ENCODE peak calls at places on chromosomes 3 and 15, in six cellular contexts. S is AG10803, I is cardiac muscle cell, A is fibroblast of pulmonary artery, R is kidney epithelial cell, V is OCI-LY7. B is an unnamed sample.

GRCh38 chr3:110243081-110243480 is 828.5 kb upstream of the NECTIN3 start:
- DNase-seq in S (peak), I (no peak), A (peak), R (no peak), V (no peak), B (peak)

GRCh38 chr15:53974813-53975212 is 3.4 kb upstream of the UNC13C start:
- DNase-seq in S (no peak), I (no peak), A (no peak), R (no peak), V (no peak), B (no peak)

GRCh38 chr3:168117853-168118313 is 22.2 kb upstream of the GOLIM4 start:
- DNase-seq in S (peak), I (no peak), A (peak), R (no peak), V (no peak), B (no peak)

GRCh38 chr3:148955544-148956346 is 35.6 kb upstream of the GYG1 start:
- DNase-seq in S (peak), I (peak), A (peak), R (peak), V (peak), B (peak)

GRCh38 chr3:41329881-41330280 is 130.6 kb downstream of the CTNNB1 start:
- DNase-seq in S (no peak), I (peak), A (no peak), R (no peak), V (no peak), B (no peak)

GRCh38 chr3:129226374-129226773 is 23.0 kb upstream of the COPG1 start:
- DNase-seq in S (peak), I (no peak), A (peak), R (no peak), V (no peak), B (peak)

GRCh38 chr3:169384576-169384975 is 278.9 kb downstream of the MECOM start:
- DNase-seq in S (no peak), I (no peak), A (no peak), R (no peak), V (no peak), B (no peak)

GRCh38 chr3:135117977-135118376 is 322.9 kb downstream of the EPHB1 start:
- DNase-seq in S (no peak), I (no peak), A (no peak), R (no peak), V (no peak), B (no peak)

GRCh38 chr3:55884491-55885285 is 397.6 kb upstream of the WNT5A start:
- DNase-seq in S (no peak), I (no peak), A (no peak), R (no peak), V (no peak), B (no peak)

GRCh38 chr3:125045194-125045593 is 10.6 kb downstream of the HEG1 start:
- DNase-seq in S (peak), I (no peak), A (peak), R (no peak), V (no peak), B (no peak)

GRCh38 chr3:120438971-120439370 is 11.8 kb downstream of the FSTL1 start:
- DNase-seq in S (peak), I (no peak), A (peak), R (peak), V (no peak), B (no peak)

GRCh38 chr15:57251308-57251707 is 125.0 kb upstream of the CGNL1 start:
- DNase-seq in S (peak), I (no peak), A (peak), R (no peak), V (no peak), B (no peak)

GRCh38 chr3:28575100-28575747 is 226.6 kb upstream of the AZI2 start:
- DNase-seq in S (no peak), I (peak), A (peak), R (no peak), V (no peak), B (no peak)

GRCh38 chr3:129343643-129344360 is 65.1 kb downstream of the HMCES start:
- DNase-seq in S (peak), I (peak), A (peak), R (no peak), V (peak), B (no peak)

GRCh38 chr15:75729304-75730069 is 16.8 kb upstream of the CSPG4 start:
- DNase-seq in S (no peak), I (no peak), A (no peak), R (no peak), V (no peak), B (no peak)

GRCh38 chr3:20043398-20043797 is 3.2 kb downstream of the KAT2B start:
- DNase-seq in S (peak), I (no peak), A (peak), R (no peak), V (peak), B (no peak)
- H3K4me3 ChIP-seq in S (peak), I (no peak), A (no peak), R (no peak), V (peak), B (no peak)

DNA sequence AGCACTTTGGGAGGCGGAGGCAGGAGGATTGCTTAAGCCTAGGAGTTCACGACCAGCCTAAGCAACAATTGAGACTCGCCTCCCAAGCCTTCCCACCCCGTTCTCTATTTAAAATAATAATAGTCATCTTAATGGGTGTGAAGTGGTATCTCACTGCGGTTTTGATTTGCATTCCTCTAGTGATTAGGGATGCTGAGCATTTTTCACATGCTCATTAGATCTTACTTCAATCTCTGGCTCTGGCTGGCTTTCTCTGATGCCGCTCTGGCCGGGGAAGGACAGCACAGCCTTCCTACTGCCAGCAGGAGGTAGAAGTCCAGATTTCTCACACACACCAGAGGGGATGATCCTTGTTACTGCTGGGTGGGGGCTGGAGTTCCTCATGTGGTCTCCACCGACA is 7.4 kb upstream of the EIF4A2 start:
- DNase-seq in S (no peak), I (no peak), A (peak), R (no peak), V (no peak), B (no peak)
- TF ChIP-seq CTCF in S (no peak), I (peak), A (peak), R (peak), V (no peak), B (no peak)

DNA sequence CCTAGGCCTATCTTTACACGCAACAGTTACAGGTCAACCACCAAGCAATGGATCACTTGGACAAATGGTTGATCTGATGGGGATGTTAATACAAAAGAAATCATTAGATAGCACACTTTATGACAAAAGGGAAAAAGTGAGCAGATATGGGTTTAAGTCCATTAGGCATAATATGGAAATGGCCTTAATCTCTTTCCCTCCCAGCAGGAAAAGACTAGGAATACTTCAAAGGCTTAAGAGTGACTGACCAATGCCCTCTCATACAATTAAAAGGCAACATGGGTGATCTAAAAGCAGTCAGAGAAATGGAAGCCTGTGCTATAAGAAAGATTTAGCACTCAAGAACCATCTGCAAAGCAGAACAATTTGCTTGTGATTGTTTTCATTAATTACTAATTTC is 3.3 kb downstream of the PRTG start:
- DNase-seq in S (no peak), I (no peak), A (no peak), R (no peak), V (no peak), B (no peak)
- H3K4me3 ChIP-seq in S (no peak), I (peak), A (no peak), R (no peak), V (no peak), B (no peak)

DNA sequence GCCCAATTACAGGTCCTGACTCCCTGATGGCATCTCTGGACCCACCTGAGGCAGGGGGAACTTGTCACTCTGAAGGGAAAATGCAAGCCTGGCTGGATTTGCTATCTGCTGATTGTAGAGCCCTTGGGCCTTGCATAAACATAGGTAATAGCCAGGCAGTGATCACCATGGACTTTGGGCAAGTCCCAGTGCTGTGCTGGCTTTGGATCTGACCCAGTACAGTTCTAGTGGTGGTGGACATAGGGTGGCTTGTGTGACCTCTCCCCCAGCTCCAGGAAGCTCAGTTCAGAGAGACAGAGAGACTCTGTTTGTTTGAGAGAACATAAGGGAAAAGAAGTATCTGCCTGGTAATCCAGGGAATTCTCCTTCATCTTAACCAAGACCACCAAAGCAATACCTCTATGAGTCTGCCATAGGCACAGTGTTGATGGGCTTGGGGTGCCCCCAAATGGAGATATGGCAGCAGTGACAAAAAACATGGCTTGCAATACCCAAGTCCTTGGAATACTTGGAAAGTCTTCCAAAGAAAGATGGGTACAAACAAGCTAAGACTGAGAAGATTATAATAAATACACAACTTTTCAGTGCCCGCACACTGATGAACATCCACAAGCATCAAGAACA is 348.5 kb downstream of the PYDC2 start:
- DNase-seq in S (no peak), I (no peak), A (no peak), R (no peak), V (no peak), B (no peak)
- TF ChIP-seq CTCF in S (no peak), I (no peak), A (no peak), R (peak), V (peak), B (no peak)

GRCh38 chr15:88704791-88705768 is 66.3 kb downstream of the ISG20 start:
- DNase-seq in S (peak), I (peak), A (peak), R (no peak), V (no peak), B (no peak)
- H3K4me3 ChIP-seq in S (peak), I (peak), A (peak), R (peak), V (no peak), B (peak)

DNA sequence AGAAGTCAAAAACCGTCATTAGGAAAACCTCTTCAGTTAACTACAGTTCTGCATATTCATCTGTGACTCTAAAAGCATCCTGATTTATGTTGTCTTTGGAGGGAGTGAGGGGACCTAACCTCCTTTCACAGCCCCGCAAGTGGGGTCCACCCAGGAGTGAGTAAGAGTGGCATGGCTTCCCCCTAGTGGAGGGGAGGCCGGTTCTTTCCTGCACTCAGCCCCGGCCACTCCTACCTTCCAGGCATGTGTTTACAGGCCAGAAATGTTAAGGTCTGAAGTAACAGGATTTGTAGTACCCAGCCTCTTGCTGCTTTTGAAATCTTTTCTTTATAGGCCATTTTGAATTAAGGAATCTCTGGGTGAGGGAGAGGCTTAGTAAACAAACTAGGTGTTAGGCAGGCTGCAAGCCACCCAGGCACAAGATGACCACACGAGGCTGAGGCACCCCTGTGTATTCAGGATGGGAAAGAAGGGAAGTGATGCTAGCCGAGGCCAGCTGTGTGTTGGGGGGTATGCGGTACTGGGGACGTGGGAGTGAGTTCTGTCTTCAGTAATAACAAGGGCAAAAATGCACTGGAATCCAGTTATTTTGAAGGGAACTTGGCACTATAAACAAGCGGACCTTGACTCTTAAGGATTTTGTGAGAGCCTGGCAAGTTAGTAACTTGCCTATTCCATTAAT is 50.5 kb downstream of the CTDSPL start:
- DNase-seq in S (no peak), I (no peak), A (no peak), R (no peak), V (peak), B (no peak)
- TF ChIP-seq CTCF in S (no peak), I (peak), A (no peak), R (no peak), V (peak), B (peak)

GRCh38 chr3:172511783-172512357 is 11.4 kb downstream of the TNFSF10 start:
- DNase-seq in S (no peak), I (no peak), A (no peak), R (no peak), V (no peak), B (no peak)
- H3K4me3 ChIP-seq in S (no peak), I (no peak), A (no peak), R (no peak), V (no peak), B (no peak)

DNA sequence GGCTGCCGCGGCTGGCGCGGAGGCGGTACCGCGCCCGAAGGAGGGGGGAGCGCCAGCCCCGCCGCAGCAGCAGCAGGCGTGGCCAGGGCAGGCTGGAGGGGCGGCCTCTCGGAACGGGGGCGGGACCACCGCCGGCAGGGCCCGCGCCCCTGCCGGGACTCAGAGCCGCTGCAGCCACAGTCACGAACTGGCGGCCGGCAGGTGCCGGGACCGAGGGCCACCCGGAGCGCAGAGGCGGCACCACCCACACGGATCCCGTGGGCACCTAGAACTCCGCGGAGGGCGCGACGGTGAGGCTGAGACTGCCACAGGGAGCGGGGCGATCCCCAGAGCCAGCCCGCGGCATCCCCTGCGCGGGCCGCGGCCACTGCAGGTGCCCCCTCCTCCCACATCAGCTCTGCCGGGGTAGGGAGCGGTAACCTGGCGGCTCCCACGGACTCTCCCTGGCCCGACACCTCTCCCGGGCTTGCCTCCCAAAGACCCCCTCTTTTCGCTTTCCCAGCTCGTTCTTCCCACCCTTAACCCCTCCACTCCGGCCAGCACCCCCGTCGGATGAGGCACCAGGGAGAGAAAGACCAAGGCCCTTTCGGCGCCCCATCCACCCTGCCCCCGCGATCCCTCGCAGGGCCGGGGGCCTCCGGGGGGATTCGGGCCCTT is at the start of gene VWA5B2:
- DNase-seq in S (peak), I (peak), A (peak), R (no peak), V (peak), B (no peak)
- TF ChIP-seq CTCF in S (no peak), I (no peak), A (no peak), R (no peak), V (no peak), B (no peak)

GRCh38 chr3:131401978-131402377 is 20.4 kb downstream of the NUDT16 start:
- DNase-seq in S (no peak), I (no peak), A (no peak), R (no peak), V (no peak), B (no peak)
- H3K4me3 ChIP-seq in S (no peak), I (no peak), A (no peak), R (no peak), V (no peak), B (no peak)

GRCh38 chr15:65195542-65196026 is 10.4 kb upstream of the CLPX start:
- DNase-seq in S (no peak), I (no peak), A (no peak), R (no peak), V (no peak), B (no peak)
- TF ChIP-seq CTCF in S (no peak), I (no peak), A (no peak), R (no peak), V (no peak), B (no peak)

B was measured in HFF-Myc.